ENCODE peak calls at places on chromosomes 3 and 15, in seven cellular contexts. G is psoas muscle; B is CD8-positive, alpha-beta T cell; W is H1; K is pancreas; Z is heart left ventricle; M is BE2C. J is an unnamed sample. For H3K4me1 and H3K27me3, the result is how much of the 10 kb centered on the place peaks cover.

GRCh38 chr15:101198820-101199219 is 53.0 kb downstream of the CHSY1 start:
- DNase-seq in B (no peak), M (no peak), K (no peak), W (no peak), G (no peak), Z (no peak), J (no peak)

GRCh38 chr3:10320320-10320677 is 613 bp downstream of the SEC13 start:
- DNase-seq in M (no peak), B (no peak), K (no peak), W (no peak), G (no peak), Z (no peak), J (no peak)

GRCh38 chr3:39051649-39052557 is at the start of the genes SCN11A and WDR48:
- DNase-seq in Z (peak), K (peak), G (peak), M (peak), W (peak), B (peak), J (peak)

GRCh38 chr15:25710184-25710583 is 152.9 kb downstream of the ATP10A start:
- DNase-seq in Z (peak), G (peak), W (peak), M (peak), B (peak), K (peak), J (peak)

GRCh38 chr3:157098823-157099185 is 61.1 kb downstream of the CCNL1 start:
- DNase-seq in K (no peak), G (no peak), B (no peak), M (no peak), Z (no peak), W (no peak), J (no peak)

GRCh38 chr3:186506846-186507245 is 37.3 kb downstream of the CRYGS start:
- DNase-seq in Z (no peak), M (no peak), G (no peak), B (no peak), W (no peak), K (no peak), J (no peak)

GRCh38 chr3:150133293-150133692 is 162.6 kb upstream of the PFN2 start:
- DNase-seq in M (no peak), G (no peak), W (no peak), B (no peak), K (no peak), Z (no peak), J (no peak)

GRCh38 chr3:5891721-5892120 is 704.2 kb downstream of the EDEM1 start:
- DNase-seq in K (no peak), Z (no peak), W (no peak), B (no peak), M (no peak), G (no peak), J (no peak)

GRCh38 chr3:59341441-59341840 is 291.6 kb upstream of the CFAP20DC start:
- DNase-seq in G (no peak), B (no peak), Z (no peak), K (no peak), W (no peak), M (no peak), J (no peak)

GRCh38 chr15:94858449-94858848 is 627.1 kb downstream of the MCTP2 start:
- DNase-seq in B (no peak), K (no peak), W (no peak), Z (no peak), M (no peak), G (no peak), J (no peak)

GRCh38 chr3:58214484-58215316 is 3.9 kb upstream of the DNASE1L3 start:
- DNase-seq in Z (no peak), M (no peak), W (no peak), G (no peak), K (no peak), B (no peak), J (no peak)

GRCh38 chr3:135020181-135020580 is 225.1 kb downstream of the EPHB1 start:
- DNase-seq in G (no peak), W (no peak), Z (no peak), B (no peak), K (no peak), M (no peak), J (no peak)

GRCh38 chr3:194327030-194327413 is 24.1 kb downstream of the CPN2 start:
- DNase-seq in K (no peak), G (no peak), M (no peak), Z (no peak), W (no peak), B (no peak), J (no peak)

GRCh38 chr3:44439499-44440295 is 37.8 kb downstream of the ZNF445 start:
- DNase-seq in B (peak), W (no peak), Z (peak), G (peak), M (peak), K (no peak), J (peak)

GRCh38 chr3:46463120-46463867 is 1.4 kb downstream of the LTF start:
- DNase-seq in W (no peak), M (no peak), Z (peak), G (no peak), K (no peak), B (no peak), J (no peak)

GRCh38 chr15:90291679-90292356 is 26.3 kb downstream of the NGRN start:
- DNase-seq in Z (no peak), B (no peak), M (peak), G (no peak), W (no peak), K (peak), J (no peak)

GRCh38 chr3:146464005-146464595 is 5.3 kb downstream of the PLSCR2 start:
- DNase-seq in K (no peak), G (no peak), Z (no peak), M (no peak), W (no peak), B (no peak), J (no peak)

GRCh38 chr3:178669758-178670157 is 133.5 kb downstream of the KCNMB2 start:
- DNase-seq in G (no peak), B (no peak), K (no peak), M (no peak), Z (no peak), W (no peak), J (no peak)

GRCh38 chr3:120177151-120177550 is 82.9 kb upstream of the GSK3B start:
- DNase-seq in B (no peak), M (peak), K (no peak), G (peak), Z (peak), W (peak), J (no peak)

GRCh38 chr3:130260821-130261402 is 84.6 kb upstream of the COL6A5 start:
- DNase-seq in K (no peak), M (peak), Z (peak), G (no peak), W (no peak), B (no peak), J (no peak)

GRCh38 chr15:41928637-41929620 is 35.1 kb upstream of the SPTBN5 start:
- DNase-seq in M (peak), W (no peak), B (no peak), G (peak), Z (peak), K (no peak), J (no peak)
- H3K4me3 ChIP-seq in M (peak), W (no peak), B (no peak), G (no peak), Z (no peak), K (no peak), J (no peak)

DNA sequence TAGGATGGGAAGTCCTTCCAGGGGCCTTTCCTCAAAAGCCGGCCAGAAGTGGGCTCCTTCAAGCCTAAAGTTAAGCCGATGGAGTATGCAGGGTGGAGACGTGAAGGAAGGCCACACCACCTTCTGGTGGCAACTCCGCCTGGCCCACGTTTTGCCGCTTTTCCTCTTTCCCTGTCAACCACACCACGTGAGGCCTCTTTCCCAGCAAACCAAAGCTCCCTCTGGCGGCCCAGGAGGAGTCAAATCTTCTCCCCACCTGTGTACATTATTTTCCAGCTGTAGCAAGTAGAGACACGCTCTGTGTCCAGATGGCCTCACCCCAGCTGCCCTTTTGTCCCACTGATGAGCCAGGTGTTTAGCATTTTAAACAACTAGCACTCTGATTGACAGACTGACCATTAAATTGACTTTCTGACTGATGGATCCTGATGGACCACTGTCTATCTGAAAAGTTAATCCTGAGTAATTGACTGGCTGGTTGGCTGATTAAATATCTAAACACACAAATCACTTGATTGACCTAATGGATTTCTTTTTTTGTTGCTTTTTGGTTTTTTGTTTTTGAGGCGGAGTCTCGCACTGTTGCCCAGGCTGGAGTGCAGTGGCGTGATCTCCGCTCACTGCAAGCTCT is 59.6 kb upstream of the ZBTB38 start:
- DNase-seq in M (peak), B (no peak), G (no peak), Z (no peak), W (peak), K (peak), J (no peak)
- H3K4me1 ChIP-seq in M (under half), B (half or more), G (under half), Z (under half), W (under half), K (under half), J (half or more)

GRCh38 chr3:13878711-13879101 is 1.2 kb downstream of the WNT7A start:
- DNase-seq in M (no peak), W (no peak), B (no peak), G (no peak), K (no peak), Z (no peak), J (peak)

GRCh38 chr3:13879946-13880810 is at the start of gene WNT7A:
- DNase-seq in K (no peak), Z (no peak), M (peak), G (no peak), B (peak), W (no peak), J (peak)

GRCh38 chr3:13879102-13879945 is 547 bp downstream of the WNT7A start:
- DNase-seq in G (no peak), M (no peak), K (no peak), B (no peak), Z (no peak), W (no peak), J (peak)

GRCh38 chr3:13876451-13876850 is 3.4 kb downstream of the WNT7A start:
- DNase-seq in G (no peak), B (no peak), M (no peak), W (no peak), Z (no peak), K (no peak), J (no peak)

GRCh38 chr3:13877911-13878710 is 1.8 kb downstream of the WNT7A start:
- DNase-seq in B (no peak), G (no peak), W (no peak), M (no peak), Z (no peak), K (no peak), J (no peak)
- H3K27me3 ChIP-seq in B (under half), G (half or more), W (half or more), M (half or more), Z (half or more), K (under half), J (under half)

DNA sequence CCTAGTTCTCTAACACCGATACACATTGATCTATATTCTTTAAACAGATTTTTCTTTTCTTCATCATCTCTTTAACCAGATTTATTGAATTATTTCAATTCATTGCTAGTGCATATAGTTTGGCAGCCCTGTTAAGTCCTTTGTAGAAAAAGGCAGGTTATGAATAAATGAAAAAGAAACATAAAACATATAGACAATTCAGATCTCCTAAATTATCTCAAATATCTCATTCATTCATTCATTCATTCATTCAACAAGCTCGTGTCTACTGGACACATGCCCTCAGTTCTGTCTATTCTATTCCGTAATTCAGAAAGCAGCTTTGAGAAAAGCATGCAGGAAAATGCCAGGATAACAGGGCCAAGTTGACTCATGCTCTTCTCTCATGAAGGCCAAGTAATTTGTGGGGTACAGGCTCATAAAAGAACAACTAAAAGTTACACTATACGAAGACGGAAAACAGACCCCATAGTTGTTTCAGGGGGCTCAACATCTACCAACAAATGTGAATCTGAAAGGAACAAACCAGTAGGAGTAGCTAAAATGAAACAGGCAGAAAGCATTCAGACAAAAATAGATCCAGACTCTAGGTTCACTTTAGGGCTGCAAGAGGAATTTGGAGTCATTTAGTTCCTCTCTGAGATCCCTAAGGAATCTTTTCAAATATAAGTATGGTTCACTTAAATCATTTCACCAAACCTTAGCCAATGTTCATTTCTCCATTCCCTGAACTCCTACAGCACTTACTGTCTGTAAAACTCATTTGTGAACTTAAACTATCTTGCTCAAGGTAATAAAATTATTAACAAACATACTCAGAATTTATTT is 7.5 kb downstream of the ZNF148 start:
- DNase-seq in W (no peak), B (no peak), M (no peak), Z (no peak), G (no peak), K (no peak), J (no peak)
- H3K4me3 ChIP-seq in W (no peak), B (no peak), M (no peak), Z (no peak), G (no peak), K (no peak), J (no peak)

GRCh38 chr15:63987979-63988378 is 58.3 kb downstream of the DAPK2 start:
- DNase-seq in B (no peak), K (no peak), W (no peak), Z (peak), G (peak), M (no peak), J (no peak)

GRCh38 chr15:63994073-63994600 is 52.1 kb downstream of the DAPK2 start:
- DNase-seq in G (no peak), Z (peak), W (no peak), M (no peak), K (no peak), B (no peak), J (no peak)

GRCh38 chr15:63992300-63992699 is 54.0 kb downstream of the DAPK2 start:
- DNase-seq in W (no peak), B (no peak), Z (no peak), G (no peak), K (no peak), M (no peak), J (no peak)

GRCh38 chr15:63990449-63990848 is 55.8 kb downstream of the DAPK2 start:
- DNase-seq in K (no peak), B (no peak), G (no peak), M (no peak), W (no peak), Z (peak), J (no peak)

GRCh38 chr15:63991706-63992105 is 54.6 kb downstream of the DAPK2 start:
- DNase-seq in G (peak), Z (peak), W (no peak), M (no peak), K (no peak), B (no peak), J (no peak)
- H3K4me1 ChIP-seq in G (half or more), Z (under half), W (under half), M (under half), K (under half), B (under half), J (under half)

GRCh38 chr3:189805375-189806067 is 174.3 kb downstream of the TP63 start:
- DNase-seq in M (no peak), B (no peak), W (no peak), K (no peak), Z (no peak), G (no peak), J (no peak)

GRCh38 chr3:189808246-189809007 is 177.2 kb downstream of the TP63 start:
- DNase-seq in Z (no peak), G (no peak), M (no peak), B (no peak), W (no peak), K (no peak), J (no peak)

GRCh38 chr3:189803254-189803653 is 172.1 kb downstream of the TP63 start:
- DNase-seq in B (no peak), M (no peak), Z (no peak), G (no peak), K (no peak), W (no peak), J (no peak)

GRCh38 chr3:189809583-189809982 is 178.4 kb downstream of the TP63 start:
- DNase-seq in K (no peak), B (no peak), Z (no peak), W (no peak), M (no peak), G (no peak), J (no peak)

DNA sequence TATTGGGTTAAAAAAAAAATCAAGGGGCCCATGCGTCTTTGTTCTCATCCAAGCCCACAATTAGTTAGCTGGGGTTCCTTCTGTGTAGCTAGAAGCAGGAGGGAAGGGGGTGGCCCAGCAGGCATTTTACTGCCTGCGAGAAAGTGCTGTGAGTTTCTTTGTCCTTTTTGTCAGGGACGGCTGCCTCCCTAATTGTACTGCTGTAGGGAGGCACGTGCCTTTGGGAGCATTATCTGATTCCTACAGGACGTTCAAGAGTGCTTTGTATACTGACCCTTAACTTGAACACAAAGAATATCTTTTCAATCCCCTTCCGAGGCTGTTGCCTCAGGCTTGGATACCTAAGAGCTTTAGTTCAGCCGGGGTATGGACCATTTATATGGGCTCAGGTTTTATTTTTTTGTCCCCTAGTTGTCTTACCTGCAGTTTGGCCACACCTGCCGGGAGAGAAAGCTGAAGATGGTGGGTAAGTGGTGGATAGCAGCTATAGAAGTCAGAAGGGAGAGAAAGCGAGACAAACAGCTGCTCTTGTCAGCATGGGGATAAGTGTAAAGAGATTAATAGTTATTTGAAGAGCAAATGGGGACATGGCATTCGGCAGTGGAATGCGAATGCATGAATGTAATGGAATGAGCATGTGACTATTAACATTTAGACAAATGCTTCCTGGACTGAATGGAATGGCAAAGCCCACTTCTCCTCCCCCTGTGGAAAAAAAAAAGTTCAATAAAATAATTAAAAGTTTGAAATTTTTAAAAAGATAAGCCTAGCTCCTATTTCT is 175.2 kb downstream of the TP63 start:
- DNase-seq in M (no peak), G (no peak), K (no peak), Z (no peak), B (no peak), W (no peak), J (no peak)
- H3K27me3 ChIP-seq in M (under half), G (under half), K (under half), Z (under half), B (under half), W (under half), J (under half)

DNA sequence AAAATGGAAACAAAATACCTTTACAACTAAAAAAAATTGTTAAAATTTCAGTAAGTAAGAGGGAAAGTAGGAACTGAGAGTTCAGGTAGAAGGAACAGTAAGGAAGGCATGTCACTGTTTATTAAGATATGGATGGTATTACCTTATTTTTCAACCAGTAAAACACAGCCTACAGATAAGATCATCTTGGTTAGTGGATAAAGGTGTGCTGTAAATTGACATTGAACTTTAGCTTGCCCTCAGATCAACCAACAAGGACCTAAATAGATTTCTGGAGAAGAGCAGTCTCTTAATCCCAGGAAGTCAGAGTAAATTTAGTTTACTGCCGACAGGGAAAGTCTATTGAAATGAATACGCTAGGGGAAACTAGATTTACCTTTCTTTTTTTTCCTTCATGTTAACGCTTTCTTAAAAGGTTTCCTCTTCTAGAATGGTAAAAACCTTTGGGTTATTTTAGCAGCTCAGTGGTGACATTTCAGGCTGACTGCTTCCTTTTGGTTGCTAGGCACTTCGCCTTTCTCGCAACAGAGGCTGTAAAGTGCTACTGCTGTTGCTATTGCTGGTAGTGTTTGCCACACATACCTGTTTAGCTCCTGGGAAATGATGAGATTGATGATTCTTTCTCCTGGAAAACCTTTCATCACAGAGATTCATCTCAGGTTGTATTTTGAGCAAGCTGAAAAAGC is 12.9 kb downstream of the DZIP3 start:
- DNase-seq in W (no peak), B (peak), Z (no peak), G (no peak), K (no peak), M (no peak), J (peak)
- H3K4me3 ChIP-seq in W (no peak), B (peak), Z (no peak), G (no peak), K (peak), M (no peak), J (peak)

DNA sequence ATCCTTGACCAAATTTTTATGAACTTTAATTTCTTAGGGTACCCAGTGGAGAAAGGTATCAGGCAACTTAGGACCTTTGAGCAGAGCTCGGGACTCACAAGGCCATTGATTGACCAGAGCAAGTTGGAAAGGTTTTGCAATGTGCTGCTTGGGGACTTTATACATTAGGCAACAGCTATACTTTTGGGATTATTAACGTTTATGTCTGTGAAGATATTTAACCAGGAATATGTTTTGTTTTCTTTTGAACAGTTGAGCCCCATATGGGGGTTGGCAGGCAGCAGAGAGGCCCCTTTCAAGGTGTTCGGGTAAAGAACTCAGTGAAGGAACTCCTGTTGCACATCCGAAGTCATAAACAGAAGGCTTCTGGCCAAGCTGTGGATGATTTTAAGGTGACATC is 2.5 kb downstream of the NFKBIZ start:
- DNase-seq in K (no peak), G (no peak), B (no peak), M (no peak), Z (no peak), W (no peak), J (no peak)
- H3K4me1 ChIP-seq in K (under half), G (under half), B (under half), M (under half), Z (half or more), W (under half), J (under half)

J was measured in naive thymus-derived CD4-positive, alpha-beta T cell.